ENCODE peak calls at places on chromosomes 12 and 14, in five cellular contexts. Y is OCI-LY7, N is tibial artery, I is cardiac fibroblast, M is choroid plexus epithelial cell. L is an unnamed sample.

GRCh38 chr12:54593135-54593534 is 4.7 kb upstream of the PPP1R1A start:
- DNase-seq in N (no peak), M (peak), Y (no peak), I (peak), L (no peak)

GRCh38 chr14:71193663-71194062 is 286.4 kb downstream of the PCNX1 start:
- DNase-seq in N (no peak), I (no peak), M (no peak), Y (no peak), L (no peak)

GRCh38 chr12:112183141-112183581 is 57.8 kb downstream of the TRAFD1 start:
- DNase-seq in Y (no peak), M (peak), I (peak), N (no peak), L (no peak)

GRCh38 chr12:27777141-27777540 is 2.9 kb upstream of the KLHL42 start:
- DNase-seq in I (no peak), N (no peak), M (no peak), Y (no peak), L (no peak)

GRCh38 chr12:76639646-76640045 is 80.1 kb upstream of the OSBPL8 start:
- DNase-seq in M (no peak), Y (no peak), N (no peak), I (no peak), L (no peak)

GRCh38 chr14:106094654-106095189 is 568.3 kb downstream of the TMEM121 start:
- DNase-seq in Y (no peak), I (peak), N (no peak), M (no peak), L (no peak)

GRCh38 chr14:22737052-22737451 is 29.4 kb upstream of the OXA1L start:
- DNase-seq in Y (no peak), I (no peak), M (no peak), N (no peak), L (no peak)

GRCh38 chr12:39902823-39903222 is 203.1 kb downstream of the SLC2A13 start:
- DNase-seq in N (no peak), I (peak), M (no peak), Y (no peak), L (no peak)

GRCh38 chr12:95608252-95609033 is 57.2 kb upstream of the USP44 start:
- DNase-seq in I (peak), M (peak), N (peak), Y (no peak), L (no peak)

GRCh38 chr14:43894534-43894933 is 612.5 kb downstream of the FSCB start:
- DNase-seq in I (peak), M (no peak), N (no peak), Y (peak), L (no peak)

GRCh38 chr12:22684526-22685118 is 59.7 kb downstream of the ETNK1 start:
- DNase-seq in M (peak), Y (peak), N (no peak), I (peak), L (no peak)

GRCh38 chr12:72272731-72273498 is 745 bp downstream of the TRHDE start:
- DNase-seq in I (no peak), Y (no peak), M (peak), N (no peak), L (no peak)

GRCh38 chr14:90616881-90617280 is 199.3 kb downstream of the TTC7B start:
- DNase-seq in N (no peak), M (no peak), I (no peak), Y (no peak), L (no peak)

GRCh38 chr12:43636706-43637105 is 84.7 kb upstream of the ADAMTS20 start:
- DNase-seq in Y (no peak), I (no peak), M (no peak), N (no peak), L (no peak)

GRCh38 chr12:121773011-121773777 is 20.3 kb downstream of the RHOF start:
- DNase-seq in I (peak), Y (peak), N (no peak), M (peak), L (no peak)

GRCh38 chr14:21940887-21941855 is 267.6 kb upstream of the OR4E1 start:
- DNase-seq in I (peak), N (no peak), M (peak), Y (peak), L (no peak)

GRCh38 chr12:20451759-20452158 is 83.4 kb downstream of the PDE3A start:
- DNase-seq in N (no peak), M (peak), Y (no peak), I (peak), L (peak)

GRCh38 chr12:110919720-110920119 is 659 bp downstream of the MYL2 start:
- DNase-seq in Y (no peak), N (no peak), M (no peak), I (no peak), L (no peak)

GRCh38 chr12:95424271-95424994 is 49.5 kb upstream of the METAP2 start:
- DNase-seq in Y (no peak), M (no peak), N (no peak), I (no peak), L (no peak)

GRCh38 chr14:31207287-31207745 is 277 bp downstream of the HECTD1 start:
- DNase-seq in I (no peak), M (no peak), Y (peak), N (peak), L (no peak)

GRCh38 chr14:37834275-37834674 is 238.8 kb downstream of the TTC6 start:
- DNase-seq in M (no peak), N (no peak), I (no peak), Y (peak), L (no peak)

GRCh38 chr12:57299514-57300016 is 48.6 kb upstream of the STAC3 start:
- DNase-seq in I (no peak), Y (no peak), M (peak), N (no peak), L (no peak)

GRCh38 chr12:4353785-4354208 is 25.7 kb downstream of the FGF23 start:
- DNase-seq in I (peak), Y (peak), M (peak), N (no peak), L (no peak)

GRCh38 chr12:12172106-12172511 is 94.7 kb downstream of the LRP6 start:
- DNase-seq in M (peak), N (no peak), Y (no peak), I (peak), L (peak)

GRCh38 chr14:102280376-102280962 is 24.5 kb downstream of the MOK start:
- DNase-seq in N (no peak), I (peak), M (peak), Y (no peak), L (peak)

GRCh38 chr12:114741940-114742339 is 58.0 kb upstream of the TBX3 start:
- DNase-seq in Y (no peak), N (no peak), M (no peak), I (no peak), L (no peak)

GRCh38 chr12:29889737-29890136 is 106.0 kb upstream of the TMTC1 start:
- DNase-seq in Y (peak), M (peak), N (peak), I (peak), L (peak)

GRCh38 chr12:44874981-44875416 is 1.1 kb downstream of the NELL2 start:
- DNase-seq in M (no peak), Y (peak), I (no peak), N (no peak), L (no peak)

GRCh38 chr12:3336606-3337311 is 154.2 kb upstream of the PRMT8 start:
- DNase-seq in I (no peak), N (no peak), M (no peak), Y (no peak), L (no peak)

GRCh38 chr12:123767613-123768012 is 5.5 kb downstream of the DNAH10 start:
- DNase-seq in Y (no peak), N (no peak), I (no peak), M (no peak), L (no peak)

GRCh38 chr12:123771261-123771660 is 9.2 kb downstream of the DNAH10 start:
- DNase-seq in N (no peak), I (no peak), Y (no peak), M (no peak), L (no peak)

GRCh38 chr12:123773375-123773774 is 11.3 kb downstream of the DNAH10 start:
- DNase-seq in I (no peak), M (no peak), Y (no peak), N (no peak), L (no peak)

GRCh38 chr12:123772074-123772473 is 10.0 kb downstream of the DNAH10 start:
- DNase-seq in I (no peak), Y (no peak), M (no peak), N (no peak), L (no peak)
- H3K4me3 ChIP-seq in I (no peak), Y (no peak), M (no peak), N (no peak), L (no peak)

GRCh38 chr12:48980389-48980952 is 2.3 kb downstream of the WNT1 start:
- DNase-seq in Y (no peak), N (no peak), I (no peak), M (no peak), L (no peak)
- H3K4me3 ChIP-seq in Y (no peak), N (peak), I (no peak), M (no peak), L (no peak)

GRCh38 chr12:51322452-51322851 is 1.5 kb downstream of the BIN2 start:
- DNase-seq in I (no peak), Y (no peak), M (no peak), N (no peak), L (no peak)

GRCh38 chr12:51320695-51321320 is 3.2 kb downstream of the BIN2 start:
- DNase-seq in M (peak), Y (peak), I (peak), N (no peak), L (no peak)

GRCh38 chr12:51321882-51322281 is 2.1 kb downstream of the BIN2 start:
- DNase-seq in N (no peak), M (no peak), I (no peak), Y (no peak), L (no peak)

GRCh38 chr12:51320311-51320694 is 3.7 kb downstream of the BIN2 start:
- DNase-seq in Y (no peak), I (peak), M (no peak), N (no peak), L (no peak)

GRCh38 chr12:51318846-51319570 is 5.0 kb downstream of the BIN2 start:
- DNase-seq in N (no peak), M (no peak), I (peak), Y (peak), L (no peak)
- H3K4me3 ChIP-seq in N (no peak), M (no peak), I (no peak), Y (peak), L (no peak)

GRCh38 chr12:120234643-120235368 is 30.7 kb downstream of the PXN start:
- DNase-seq in I (peak), Y (peak), M (peak), N (peak), L (peak)

GRCh38 chr12:120238839-120239445 is 26.6 kb downstream of the PXN start:
- DNase-seq in M (no peak), I (no peak), N (no peak), Y (no peak), L (no peak)

GRCh38 chr12:120236124-120236398 is 29.5 kb downstream of the PXN start:
- DNase-seq in I (no peak), N (no peak), M (no peak), Y (no peak), L (no peak)

GRCh38 chr12:120238224-120238616 is 27.3 kb downstream of the PXN start:
- DNase-seq in I (no peak), M (no peak), Y (no peak), N (no peak), L (no peak)

DNA sequence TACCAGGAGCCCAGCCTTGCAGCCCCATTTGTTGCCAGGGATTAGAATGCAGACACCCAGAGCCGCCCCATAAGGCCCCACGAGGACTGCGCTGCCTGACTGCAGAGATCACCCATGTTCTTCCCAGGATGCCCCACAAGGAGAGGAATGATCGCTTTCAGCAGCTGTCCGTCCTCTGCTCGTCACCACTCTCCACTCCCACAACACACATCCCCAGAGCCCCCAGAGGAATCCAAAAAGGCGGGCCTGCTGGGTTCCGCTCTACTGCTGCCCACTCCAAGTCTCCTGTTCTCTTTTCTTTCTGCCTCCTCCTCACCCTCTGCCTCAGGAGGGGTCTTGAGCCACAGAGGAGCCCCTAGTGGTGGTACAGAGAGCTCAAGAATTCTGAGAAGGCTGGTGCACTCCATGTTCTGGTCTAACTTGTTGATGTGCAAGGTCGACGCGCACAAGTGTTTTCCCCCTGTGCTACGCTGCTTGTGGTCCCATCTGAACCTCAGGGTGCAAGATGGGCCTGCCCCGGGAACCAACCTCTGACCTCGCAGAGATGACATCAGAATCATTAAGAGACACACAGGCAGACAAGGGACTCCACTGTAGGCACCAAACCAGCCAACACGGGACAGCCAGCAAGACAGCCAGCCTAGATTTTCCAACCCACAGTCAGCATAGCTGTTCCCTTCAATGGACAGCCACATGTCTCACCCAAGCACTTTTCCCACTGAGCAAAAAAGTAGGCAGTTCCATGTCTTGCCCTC is 30.0 kb downstream of the PXN start:
- DNase-seq in Y (peak), N (no peak), I (peak), M (no peak), L (no peak)
- H3K4me3 ChIP-seq in Y (no peak), N (no peak), I (no peak), M (no peak), L (no peak)

DNA sequence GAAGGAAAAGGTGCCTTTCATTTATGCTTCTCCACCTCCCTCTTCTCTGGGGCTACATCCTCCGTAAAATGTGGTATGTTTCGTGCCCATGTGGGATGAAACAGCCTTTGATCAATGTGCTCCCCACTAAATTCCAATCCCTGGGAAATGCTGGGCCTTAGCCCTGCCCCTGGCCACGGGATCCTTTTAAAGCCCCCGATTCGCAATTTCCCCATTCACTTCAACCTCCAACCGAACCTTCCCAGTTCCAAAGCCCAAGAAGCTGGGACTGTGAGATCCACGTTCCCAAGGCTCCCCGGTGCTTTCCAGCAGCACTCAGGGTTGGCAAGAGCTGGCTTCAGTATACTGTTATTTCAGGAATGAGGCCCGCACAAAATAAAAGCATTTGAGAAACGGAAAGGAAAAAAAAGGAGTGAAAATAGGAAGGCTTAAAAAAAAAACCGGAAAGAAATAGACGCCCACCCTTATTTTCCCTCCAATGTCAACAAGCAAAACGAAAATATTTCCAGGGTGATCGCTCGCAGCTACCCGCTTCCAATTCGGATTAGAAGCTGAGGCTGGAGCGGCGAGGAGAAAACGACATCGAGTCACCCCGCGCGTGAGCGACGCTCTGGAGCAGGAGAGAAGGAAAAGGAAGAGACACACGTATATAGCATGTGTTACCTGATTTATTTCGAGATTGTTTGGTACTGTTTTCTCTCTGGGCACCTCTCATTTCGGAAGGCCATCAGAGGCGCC is 1.2 kb upstream of the FOXG1 start:
- DNase-seq in N (no peak), Y (no peak), I (no peak), M (no peak), L (no peak)
- H3K4me3 ChIP-seq in N (peak), Y (no peak), I (peak), M (peak), L (peak)

GRCh38 chr14:101075801-101076413 is 172.4 kb upstream of the RTL1 start:
- DNase-seq in N (peak), I (no peak), M (no peak), Y (no peak), L (no peak)
- H3K4me3 ChIP-seq in N (no peak), I (no peak), M (no peak), Y (no peak), L (no peak)

L was measured in skeletal muscle cell.